ENCODE peak calls at places on chromosomes 2 and 18, in eight cellular contexts. A, E, O, H, T, M, X and Y are unnamed samples.

GRCh38 chr2:41966431-41966893 is 81.4 kb upstream of the PKDCC start:
- DNase-seq in E (peak; percentile 98), T (peak; percentile 95), H (peak; percentile 79), X (no peak), O (peak; percentile 96), M (peak; percentile 64), A (peak; percentile 97), Y (peak; percentile 96)

GRCh38 chr18:58847383-58848071 is 17.1 kb upstream of the ZNF532 start:
- DNase-seq in E (no peak), A (no peak), M (peak; percentile 20), T (no peak), O (no peak), H (no peak), X (no peak), Y (no peak)

GRCh38 chr2:162677476-162677875 is 161.1 kb downstream of the KCNH7 start:
- DNase-seq in M (no peak), X (no peak), E (peak; percentile 82), H (no peak), A (no peak), O (no peak), T (no peak), Y (peak; percentile 55)

GRCh38 chr2:119049968-119050657 is 108.1 kb downstream of the MARCO start:
- DNase-seq in O (no peak), A (peak; percentile 20), E (no peak), M (no peak), H (no peak), X (no peak), T (no peak), Y (no peak)

GRCh38 chr2:134420256-134420655 is 166.4 kb downstream of the MGAT5 start:
- DNase-seq in O (no peak), T (no peak), A (no peak), E (no peak), H (no peak), X (no peak), M (no peak), Y (no peak)

GRCh38 chr2:26457695-26458364 is 20.1 kb downstream of the OTOF start:
- DNase-seq in E (peak; percentile 23), O (no peak), X (no peak), M (no peak), A (no peak), H (no peak), T (no peak), Y (no peak)

GRCh38 chr2:202782930-202783558 is 88.5 kb downstream of the ICA1L start:
- DNase-seq in T (no peak), X (no peak), H (no peak), M (no peak), E (no peak), O (no peak), A (peak; percentile 11), Y (no peak)

GRCh38 chr2:20167356-20167755 is 57.6 kb downstream of the SDC1 start:
- DNase-seq in H (no peak), O (no peak), E (no peak), X (no peak), T (peak; percentile 37), A (no peak), M (no peak), Y (no peak)

GRCh38 chr18:54880706-54881105 is 52.4 kb downstream of the RAB27B start:
- DNase-seq in O (peak; percentile 79), H (peak; percentile 6), E (peak; percentile 66), A (peak; percentile 76), X (no peak), M (no peak), T (no peak), Y (peak; percentile 69)

GRCh38 chr18:74874351-74874750 is 276.7 kb downstream of the ZNF407 start:
- DNase-seq in X (no peak), O (no peak), M (no peak), H (no peak), T (no peak), A (no peak), E (no peak), Y (no peak)

GRCh38 chr18:6950641-6951040 is 167.0 kb downstream of the LAMA1 start:
- DNase-seq in A (no peak), X (no peak), T (no peak), M (no peak), H (no peak), O (no peak), E (no peak), Y (no peak)

GRCh38 chr2:71611781-71612545 is 158.6 kb downstream of the DYSF start:
- DNase-seq in T (peak; percentile 41), O (no peak), M (peak; percentile 11), H (no peak), A (no peak), E (no peak), X (no peak), Y (no peak)

GRCh38 chr2:230131366-230131765 is 62.6 kb upstream of the SLC16A14 start:
- DNase-seq in O (no peak), E (no peak), T (no peak), M (peak; percentile 57), A (no peak), H (no peak), X (no peak), Y (no peak)

GRCh38 chr2:230129343-230129742 is 60.6 kb upstream of the SLC16A14 start:
- DNase-seq in X (no peak), A (no peak), M (no peak), T (no peak), E (no peak), O (no peak), H (no peak), Y (no peak)

GRCh38 chr2:230130668-230131364 is 62.1 kb upstream of the SLC16A14 start:
- DNase-seq in A (peak; percentile 62), M (peak; percentile 97), H (no peak), X (no peak), E (peak; percentile 67), T (no peak), O (peak; percentile 64), Y (no peak)

GRCh38 chr2:230124792-230125452 is 56.2 kb upstream of the SLC16A14 start:
- DNase-seq in M (peak; percentile 30), A (no peak), H (no peak), O (no peak), E (no peak), X (peak; percentile 82), T (no peak), Y (no peak)

GRCh38 chr2:230128943-230129342 is 60.2 kb upstream of the SLC16A14 start:
- DNase-seq in O (peak; percentile 40), X (no peak), E (peak; percentile 51), H (no peak), A (peak; percentile 27), M (peak; percentile 76), T (no peak), Y (no peak)
- H3K4me3 ChIP-seq in O (no peak overlapping the region), X (no peak overlapping the region), E (no peak overlapping the region), H (no peak overlapping the region), A (no peak overlapping the region), M (no peak overlapping the region), T (peak overlapping the region; percentile 19), Y (no peak overlapping the region)

GRCh38 chr2:189175869-189176431 is 3.6 kb downstream of the COL5A2 start:
- DNase-seq in M (no peak), E (no peak), X (no peak), A (no peak), H (no peak), O (no peak), T (no peak), Y (no peak)

GRCh38 chr2:189178726-189179606 is 595 bp downstream of the COL5A2 start:
- DNase-seq in A (peak; percentile 90), H (peak; percentile 25), E (peak; percentile 79), X (no peak), T (no peak), O (peak; percentile 78), M (peak; percentile 15), Y (no peak)

GRCh38 chr2:189178007-189178406 is 1.6 kb downstream of the COL5A2 start:
- DNase-seq in H (peak; percentile 13), A (peak; percentile 62), X (no peak), O (peak; percentile 51), M (no peak), E (no peak), T (no peak), Y (no peak)

GRCh38 chr2:189179607-189179979 is at the start of gene COL5A2:
- DNase-seq in T (no peak), A (peak; percentile 96), M (peak; percentile 45), X (no peak), H (peak; percentile 15), O (peak; percentile 91), E (peak; percentile 93), Y (no peak)

DNA sequence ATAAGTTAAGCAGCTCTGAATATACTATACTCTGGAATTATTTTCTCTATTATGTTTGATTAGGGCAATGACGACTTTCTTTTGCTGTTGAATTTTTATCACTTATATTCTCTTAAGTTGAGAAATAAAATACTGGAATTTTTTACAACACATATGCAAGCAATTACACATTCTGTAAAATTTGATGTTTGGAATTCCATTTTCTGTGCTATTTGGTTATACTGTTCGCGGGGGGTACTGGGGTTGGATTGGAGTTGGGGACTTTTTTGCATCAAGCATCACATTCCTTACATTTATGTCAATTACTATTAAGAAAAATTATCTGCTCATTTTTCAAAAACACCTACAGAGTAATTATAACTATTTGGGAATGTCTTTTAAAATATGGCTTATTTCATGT is 2.1 kb downstream of the COL5A2 start:
- DNase-seq in E (no peak), O (no peak), T (no peak), M (no peak), H (no peak), A (no peak), X (no peak), Y (no peak)
- H3K4me3 ChIP-seq in E (peak overlapping the region; percentile 98), O (peak overlapping the region; percentile 96), T (peak overlapping the region; percentile 54), M (no peak overlapping the region), H (peak overlapping the region; percentile 66), A (peak overlapping the region; percentile 82), X (no peak overlapping the region), Y (no peak overlapping the region)

DNA sequence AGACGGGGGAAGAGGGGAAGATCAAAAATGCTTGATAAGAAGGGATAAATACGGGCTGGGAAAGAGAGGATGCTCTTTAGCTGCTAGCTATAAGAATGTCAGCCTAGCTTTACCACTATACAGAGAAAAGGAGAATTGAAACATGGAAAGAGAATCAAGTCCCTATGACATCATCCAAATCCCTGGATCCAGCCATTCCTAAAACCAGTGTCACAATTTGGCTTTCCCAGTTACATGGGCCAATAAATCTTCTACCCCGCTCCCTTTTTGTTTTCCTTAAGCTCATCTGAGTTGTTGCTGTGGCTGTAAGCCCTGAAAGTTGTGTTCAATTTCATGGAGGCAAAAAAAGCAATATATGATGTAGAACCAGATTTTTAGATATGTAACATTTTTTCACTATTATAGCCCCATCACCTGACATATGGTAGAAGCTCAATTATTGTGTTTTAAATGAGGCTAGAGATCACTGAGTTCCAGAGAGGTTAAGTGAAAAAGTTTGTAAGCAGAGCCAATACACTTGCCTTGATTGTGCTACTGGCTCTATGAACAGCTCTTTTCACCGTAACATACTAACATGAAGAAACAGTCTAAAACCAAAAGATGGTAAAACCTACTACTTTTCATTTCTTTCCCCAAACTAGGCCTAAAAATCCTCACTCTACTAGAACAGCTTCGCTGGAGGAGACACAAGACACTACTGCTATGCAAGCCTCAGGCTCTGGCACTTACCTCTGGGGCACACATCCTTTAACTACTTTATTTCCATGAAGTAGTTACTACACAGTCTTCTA is 4.3 kb downstream of the HNRNPLL start:
- DNase-seq in O (peak; percentile 34), E (no peak), M (no peak), H (no peak), T (no peak), X (no peak), A (no peak), Y (no peak)
- H3K4me3 ChIP-seq in O (no peak overlapping the region), E (no peak overlapping the region), M (no peak overlapping the region), H (no peak overlapping the region), T (no peak overlapping the region), X (no peak overlapping the region), A (no peak overlapping the region), Y (peak overlapping the region; percentile 84)

GRCh38 chr2:173037245-173038106 is 38.2 kb upstream of the MAP3K20 start:
- DNase-seq in X (no peak), O (peak; percentile 25), H (no peak), E (no peak), M (no peak), T (no peak), A (peak; percentile 84), Y (no peak)
- H3K4me3 ChIP-seq in X (no peak overlapping the region), O (no peak overlapping the region), H (no peak overlapping the region), E (no peak overlapping the region), M (no peak overlapping the region), T (no peak overlapping the region), A (no peak overlapping the region), Y (no peak overlapping the region)